ENCODE peak calls at places on chromosomes 4 and X, in five cellular contexts. J, Q, U, H and S are unnamed samples.

GRCh38 chr4:163492951-163493504 is 1.5 kb upstream of the TMA16 start:
- DNase-seq in J (no peak), Q (no peak), U (no peak), H (no peak), S (no peak)

GRCh38 chr4:47525154-47525819 is 40.2 kb downstream of the ATP10D start:
- DNase-seq in J (no peak), Q (no peak), U (no peak), H (peak), S (no peak)

GRCh38 chrX:124098089-124098488 is 136.6 kb downstream of the STAG2 start:
- DNase-seq in J (peak), Q (no peak), U (no peak), H (peak), S (peak)

GRCh38 chrX:38236901-38237615 is 16.4 kb upstream of the SRPX start:
- DNase-seq in J (no peak), Q (no peak), U (no peak), H (no peak), S (no peak)

GRCh38 chrX:11665144-11666040 is at the start of gene ARHGAP6:
- DNase-seq in J (no peak), Q (no peak), U (peak), H (peak), S (no peak)

GRCh38 chrX:41276661-41277506 is 57.1 kb upstream of the DDX3X start:
- DNase-seq in J (no peak), Q (no peak), U (no peak), H (no peak), S (no peak)

GRCh38 chrX:139924696-139925094 is 8.2 kb downstream of the ATP11C start:
- DNase-seq in J (no peak), Q (no peak), U (no peak), H (no peak), S (no peak)

GRCh38 chrX:40085086-40085551 is 12.6 kb downstream of the BCOR start:
- DNase-seq in J (no peak), Q (no peak), U (no peak), H (no peak), S (no peak)

GRCh38 chr4:7843831-7844230 is 95.8 kb downstream of the AFAP1 start:
- DNase-seq in J (no peak), Q (no peak), U (no peak), H (no peak), S (no peak)

GRCh38 chr4:98176531-98176930 is 33.3 kb upstream of the STPG2 start:
- DNase-seq in J (no peak), Q (no peak), U (no peak), H (no peak), S (no peak)

GRCh38 chrX:107562482-107562881 is 65.8 kb upstream of the PRPS1 start:
- DNase-seq in J (no peak), Q (no peak), U (no peak), H (peak), S (no peak)

GRCh38 chr4:184644553-184645307 is 4.5 kb downstream of the CASP3 start:
- DNase-seq in J (no peak), Q (no peak), U (no peak), H (peak), S (no peak)

GRCh38 chrX:77493677-77494553 is 46.7 kb downstream of the FGF16 start:
- DNase-seq in J (no peak), Q (no peak), U (no peak), H (peak), S (peak)

GRCh38 chr4:95674451-95675095 is 125.8 kb upstream of the UNC5C start:
- DNase-seq in J (no peak), Q (no peak), U (no peak), H (no peak), S (no peak)

GRCh38 chr4:27145556-27145955 is 284.9 kb downstream of the STIM2 start:
- DNase-seq in J (no peak), Q (no peak), U (no peak), H (no peak), S (no peak)

GRCh38 chr4:1330761-1331590 is 16.0 kb upstream of the UVSSA start:
- DNase-seq in J (peak), Q (no peak), U (no peak), H (no peak), S (no peak)

GRCh38 chrX:53547668-53548067 is 113.5 kb upstream of the HSD17B10 start:
- DNase-seq in J (peak), Q (no peak), U (no peak), H (no peak), S (no peak)

GRCh38 chrX:70166601-70167590 is 10.4 kb upstream of the DGAT2L6 start:
- DNase-seq in J (no peak), Q (peak), U (no peak), H (peak), S (no peak)

GRCh38 chrX:70168238-70169188 is 8.8 kb upstream of the DGAT2L6 start:
- DNase-seq in J (no peak), Q (peak), U (no peak), H (peak), S (peak)

GRCh38 chrX:70172226-70172625 is 5.1 kb upstream of the DGAT2L6 start:
- DNase-seq in J (no peak), Q (no peak), U (no peak), H (peak), S (no peak)

GRCh38 chrX:70171636-70172035 is 5.6 kb upstream of the DGAT2L6 start:
- DNase-seq in J (no peak), Q (no peak), U (no peak), H (no peak), S (no peak)

DNA sequence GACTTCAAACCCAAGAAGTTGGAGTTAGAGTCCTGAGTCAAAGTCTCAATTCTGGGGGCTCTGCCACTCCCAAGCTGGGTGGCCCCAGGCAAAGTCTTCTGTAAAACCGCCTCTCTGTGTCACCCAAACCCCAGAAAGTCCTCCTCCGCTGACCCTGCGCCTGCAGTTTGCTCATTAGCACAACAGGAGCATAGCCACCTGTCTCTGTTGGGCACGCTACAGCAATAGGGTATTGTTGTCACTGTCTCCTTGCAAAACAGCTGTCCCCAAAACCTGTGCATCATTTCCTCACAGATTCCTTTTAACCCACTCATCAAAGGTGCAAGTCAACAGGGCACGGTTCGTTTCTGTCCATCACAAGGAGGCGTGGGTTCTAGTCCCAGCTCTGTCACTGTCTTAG is 8.0 kb upstream of the DGAT2L6 start:
- DNase-seq in J (no peak), Q (no peak), U (no peak), H (no peak), S (no peak)
- H3K4me3 ChIP-seq in J (no peak), Q (no peak), U (no peak), H (no peak), S (no peak)

DNA sequence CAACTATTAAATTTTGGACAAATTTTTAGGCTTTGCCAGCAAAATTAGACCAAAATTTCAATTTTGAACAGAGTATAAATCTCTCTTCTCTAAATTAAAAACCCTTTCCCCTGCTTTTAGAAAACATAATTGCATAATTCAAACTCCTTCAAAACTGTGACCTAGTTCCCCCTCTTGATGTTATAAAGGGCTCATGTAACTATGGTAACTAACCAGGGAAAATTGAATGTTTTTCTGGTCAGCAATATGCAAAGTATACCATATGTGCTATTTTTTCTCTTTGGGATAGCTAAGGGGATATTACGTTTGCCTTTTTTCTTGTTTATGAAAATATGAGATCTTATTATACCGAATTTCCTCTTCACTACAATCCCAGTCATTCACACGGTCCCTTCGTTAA is 5.1 kb upstream of the ING2 start:
- DNase-seq in J (no peak), Q (no peak), U (no peak), H (no peak), S (no peak)
- H3K4me3 ChIP-seq in J (no peak), Q (no peak), U (no peak), H (no peak), S (no peak)

DNA sequence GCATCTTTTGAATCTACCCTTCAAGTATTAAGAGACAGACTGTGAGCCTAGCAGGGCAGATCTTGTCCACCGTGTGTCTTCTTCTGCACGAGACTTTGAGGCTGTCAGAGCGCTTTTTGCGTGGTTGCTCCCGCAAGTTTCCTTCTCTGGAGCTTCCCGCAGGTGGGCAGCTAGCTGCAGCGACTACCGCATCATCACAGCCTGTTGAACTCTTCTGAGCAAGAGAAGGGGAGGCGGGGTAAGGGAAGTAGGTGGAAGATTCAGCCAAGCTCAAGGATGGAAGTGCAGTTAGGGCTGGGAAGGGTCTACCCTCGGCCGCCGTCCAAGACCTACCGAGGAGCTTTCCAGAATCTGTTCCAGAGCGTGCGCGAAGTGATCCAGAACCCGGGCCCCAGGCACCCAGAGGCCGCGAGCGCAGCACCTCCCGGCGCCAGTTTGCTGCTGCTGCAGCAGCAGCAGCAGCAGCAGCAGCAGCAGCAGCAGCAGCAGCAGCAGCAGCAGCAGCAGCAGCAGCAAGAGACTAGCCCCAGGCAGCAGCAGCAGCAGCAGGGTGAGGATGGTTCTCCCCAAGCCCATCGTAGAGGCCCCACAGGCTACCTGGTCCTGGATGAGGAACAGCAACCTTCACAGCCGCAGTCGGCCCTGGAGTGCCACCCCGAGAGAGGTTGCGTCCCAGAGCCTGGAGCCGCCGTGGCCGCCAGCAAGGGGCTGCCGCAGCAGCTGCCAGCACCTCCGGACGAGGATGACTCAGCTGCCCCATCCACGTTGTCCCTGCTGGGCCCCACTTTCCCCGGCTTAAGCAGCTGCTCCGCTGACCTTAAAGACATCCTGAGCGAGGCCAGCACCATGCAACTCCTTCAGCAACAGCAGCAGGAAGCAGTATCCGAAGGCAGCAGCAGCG is 1.3 kb downstream of the AR start:
- DNase-seq in J (no peak), Q (no peak), U (peak), H (peak), S (no peak)
- H3K4me3 ChIP-seq in J (no peak), Q (peak), U (peak), H (peak), S (peak)

GRCh38 chr4:68465058-68465457 is 17.8 kb downstream of the TMPRSS11E start:
- DNase-seq in J (no peak), Q (no peak), U (no peak), H (no peak), S (no peak)

GRCh38 chr4:68466751-68467150 is 19.5 kb downstream of the TMPRSS11E start:
- DNase-seq in J (no peak), Q (no peak), U (no peak), H (peak), S (no peak)

GRCh38 chr4:68463796-68464195 is 16.5 kb downstream of the TMPRSS11E start:
- DNase-seq in J (no peak), Q (no peak), U (no peak), H (no peak), S (no peak)

GRCh38 chr4:68469482-68469881 is 22.2 kb downstream of the TMPRSS11E start:
- DNase-seq in J (no peak), Q (no peak), U (no peak), H (no peak), S (no peak)

GRCh38 chr4:68466185-68466584 is 18.9 kb downstream of the TMPRSS11E start:
- DNase-seq in J (no peak), Q (no peak), U (no peak), H (peak), S (no peak)
- H3K4me3 ChIP-seq in J (no peak), Q (no peak), U (no peak), H (no peak), S (no peak)

DNA sequence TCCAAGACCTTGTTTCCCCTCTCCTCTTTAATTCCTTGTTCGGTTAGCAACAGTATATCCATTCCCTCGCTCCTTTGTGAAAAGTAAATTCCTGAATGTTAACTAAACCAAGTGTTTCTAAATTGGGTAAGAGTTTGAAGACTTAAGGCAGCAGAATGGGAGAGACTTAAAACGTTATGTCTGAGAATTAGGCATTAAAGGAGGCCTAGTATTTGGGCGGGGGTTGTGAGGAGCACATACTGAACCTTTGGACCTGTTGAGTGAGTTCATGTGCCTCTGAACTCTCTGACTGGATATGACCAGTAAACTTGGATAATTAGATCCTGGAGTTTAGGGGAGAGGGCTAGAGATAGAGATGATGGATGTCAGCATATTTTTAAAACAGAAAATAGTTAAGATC is 1.2 kb downstream of the MSMO1 start:
- DNase-seq in J (no peak), Q (no peak), U (no peak), H (peak), S (peak)
- H3K4me3 ChIP-seq in J (peak), Q (peak), U (no peak), H (peak), S (peak)

DNA sequence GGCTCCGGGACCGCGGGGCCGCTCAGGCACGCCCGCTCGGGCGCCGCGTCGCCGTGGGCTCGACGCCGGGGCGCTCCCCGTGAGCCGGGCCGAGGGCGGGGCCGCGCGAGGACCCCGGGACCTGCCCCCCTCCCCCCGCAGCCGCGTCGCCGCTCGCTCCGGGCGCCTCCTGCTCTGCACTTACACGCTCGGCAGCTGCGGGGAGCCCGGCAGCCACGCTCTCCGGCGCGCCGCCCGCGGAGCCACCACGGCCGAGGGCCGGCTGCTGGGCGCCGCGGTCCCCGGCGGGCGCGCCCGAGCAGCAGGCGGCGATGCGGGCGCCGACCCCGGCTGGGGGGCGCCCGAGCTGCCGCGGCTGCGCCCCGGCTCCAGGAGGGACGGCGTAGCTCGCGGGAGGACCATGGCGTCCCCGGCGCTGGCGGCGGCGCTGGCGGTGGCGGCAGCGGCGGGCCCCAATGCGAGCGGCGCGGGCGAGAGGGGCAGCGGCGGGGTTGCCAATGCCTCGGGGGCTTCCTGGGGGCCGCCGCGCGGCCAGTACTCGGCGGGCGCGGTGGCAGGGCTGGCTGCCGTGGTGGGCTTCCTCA is at the start of gene ADRA2C:
- DNase-seq in J (no peak), Q (peak), U (no peak), H (no peak), S (peak)
- H3K4me3 ChIP-seq in J (no peak), Q (peak), U (peak), H (no peak), S (peak)

GRCh38 chr4:2598661-2599654 is 62.5 kb downstream of the FAM193A start:
- DNase-seq in J (no peak), Q (no peak), U (no peak), H (peak), S (no peak)
- H3K4me3 ChIP-seq in J (no peak), Q (no peak), U (no peak), H (no peak), S (no peak)

GRCh38 chrX:526295-527224 is 104.0 kb upstream of the SHOX start:
- DNase-seq in J (no peak), Q (peak), U (no peak), H (no peak), S (peak)
- H3K4me3 ChIP-seq in J (no peak), Q (peak), U (no peak), H (no peak), S (no peak)

GRCh38 chr4:154720618-154721267 is 23.1 kb upstream of the LRAT start:
- DNase-seq in J (no peak), Q (no peak), U (no peak), H (no peak), S (no peak)

GRCh38 chr4:154714339-154715040 is 29.3 kb upstream of the LRAT start:
- DNase-seq in J (no peak), Q (no peak), U (no peak), H (no peak), S (no peak)

GRCh38 chr4:154722262-154722661 is 21.5 kb upstream of the LRAT start:
- DNase-seq in J (no peak), Q (no peak), U (no peak), H (no peak), S (no peak)

GRCh38 chr4:154720123-154720522 is 23.7 kb upstream of the LRAT start:
- DNase-seq in J (no peak), Q (no peak), U (no peak), H (no peak), S (no peak)

GRCh38 chr4:154719087-154719486 is 24.7 kb upstream of the LRAT start:
- DNase-seq in J (no peak), Q (no peak), U (no peak), H (peak), S (no peak)
- H3K4me3 ChIP-seq in J (no peak), Q (no peak), U (no peak), H (no peak), S (no peak)

DNA sequence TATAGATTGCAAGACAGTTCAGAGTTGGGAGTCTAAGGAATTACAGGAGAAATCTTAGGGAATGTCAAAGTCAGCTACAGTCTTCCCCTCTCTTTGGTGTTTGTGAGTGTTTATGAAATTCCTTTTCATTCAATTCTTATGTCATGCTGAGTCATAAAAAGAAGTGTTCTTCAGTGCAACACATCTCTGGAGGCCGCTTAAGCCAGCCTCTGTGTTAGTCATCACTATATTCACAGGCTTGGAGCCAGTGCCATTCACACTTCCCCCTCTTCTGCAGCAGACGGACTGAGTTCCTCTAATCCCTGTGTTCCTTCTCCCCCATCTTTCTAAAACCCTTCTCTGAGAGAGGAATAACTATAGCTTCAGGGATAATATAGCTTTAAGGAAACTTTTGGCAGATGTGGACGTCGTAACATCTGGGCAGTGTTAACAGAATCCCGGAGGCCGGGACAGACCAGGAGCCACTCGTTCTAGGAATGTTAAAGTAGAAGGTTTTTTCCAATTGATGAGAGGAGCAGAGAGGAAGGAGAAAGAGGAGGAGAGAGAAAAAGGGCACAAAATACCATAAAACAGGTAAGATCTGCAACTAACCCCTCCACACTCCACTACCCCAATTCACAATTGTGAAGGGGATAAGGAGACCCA is at the start of gene SRPX2:
- DNase-seq in J (no peak), Q (peak), U (no peak), H (peak), S (no peak)
- H3K4me3 ChIP-seq in J (no peak), Q (peak), U (no peak), H (peak), S (no peak)